ENCODE peak calls at places on chromosomes 4 and X, in four cellular contexts. V is lower leg skin, U is upper lobe of left lung, S is IMR-90. E is an unnamed sample.

GRCh38 chrX:154348114-154348531 is 26.3 kb downstream of the FLNA start:
- DNase-seq in V (no peak), U (no peak), S (no peak), E (no peak)

GRCh38 chr4:174437324-174437723 is 85.0 kb downstream of the HPGD start:
- DNase-seq in V (no peak), U (no peak), S (peak), E (no peak)

GRCh38 chr4:177093964-177094363 is 215.7 kb upstream of the NEIL3 start:
- DNase-seq in V (no peak), U (no peak), S (no peak), E (no peak)

GRCh38 chr4:108383157-108383556 is 214.4 kb upstream of the LEF1 start:
- DNase-seq in V (no peak), U (no peak), S (no peak), E (no peak)

GRCh38 chr4:13413719-13414437 is 70.3 kb downstream of the RAB28 start:
- DNase-seq in V (no peak), U (no peak), S (no peak), E (no peak)

GRCh38 chr4:48905363-48906015 is 1.1 kb downstream of the OCIAD2 start:
- DNase-seq in V (no peak), U (peak), S (peak), E (no peak)

GRCh38 chr4:71266090-71266794 is 72.6 kb upstream of the SLC4A4 start:
- DNase-seq in V (no peak), U (no peak), S (peak), E (no peak)

GRCh38 chrX:115553171-115553570 is 7.8 kb upstream of the PLS3 start:
- DNase-seq in V (no peak), U (no peak), S (no peak), E (no peak)

GRCh38 chr4:139599594-139600374 is 43.8 kb upstream of the SETD7 start:
- DNase-seq in V (no peak), U (no peak), S (peak), E (no peak)

GRCh38 chrX:111869639-111870034 is 6.3 kb upstream of the TRPC5OS start:
- DNase-seq in V (no peak), U (peak), S (peak), E (no peak)

GRCh38 chrX:94551831-94552230 is 877.8 kb downstream of the FAM133A start:
- DNase-seq in V (no peak), U (no peak), S (no peak), E (no peak)

GRCh38 chr4:152780267-152780811 is 585 bp downstream of the ARFIP1 start:
- DNase-seq in V (peak), U (no peak), S (peak), E (no peak)

GRCh38 chrX:110428144-110428543 is 69.5 kb downstream of the RTL9 start:
- DNase-seq in V (no peak), U (no peak), S (no peak), E (no peak)

GRCh38 chr4:24160358-24160757 is 270.5 kb upstream of the PPARGC1A start:
- DNase-seq in V (no peak), U (no peak), S (no peak), E (no peak)

GRCh38 chrX:115491766-115492165 is 69.2 kb upstream of the PLS3 start:
- DNase-seq in V (no peak), U (no peak), S (peak), E (no peak)

GRCh38 chrX:10622197-10622596 is 1.8 kb upstream of the MID1 start:
- DNase-seq in V (no peak), U (no peak), S (peak), E (no peak)

GRCh38 chrX:47802589-47802988 is 34.1 kb upstream of the ZNF81 start:
- DNase-seq in V (no peak), U (no peak), S (peak), E (no peak)

GRCh38 chr4:94390804-94391410 is 48.3 kb upstream of the HPGDS start:
- DNase-seq in V (no peak), U (no peak), S (peak), E (no peak)

DNA sequence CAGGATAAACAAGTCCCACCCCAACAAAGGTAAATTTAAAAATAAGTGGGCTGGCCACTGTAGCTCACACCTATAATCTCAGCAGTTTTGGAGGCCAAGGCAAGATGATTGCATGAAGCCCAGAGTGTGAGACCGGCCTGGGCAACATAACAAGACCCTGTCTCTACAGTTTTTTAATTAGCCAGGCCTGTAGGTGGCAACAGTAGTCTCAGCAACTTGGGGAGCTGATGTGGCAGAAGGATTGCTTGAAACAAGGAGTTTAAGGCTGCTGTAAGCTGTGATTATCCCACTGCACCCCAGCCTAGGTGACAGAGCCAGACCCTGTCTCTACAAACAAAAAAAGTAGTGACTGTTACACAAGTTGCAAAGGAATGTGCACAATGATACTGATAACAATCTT is 74.6 kb upstream of the FAAH2 start:
- DNase-seq in V (no peak), U (no peak), S (no peak), E (no peak)
- TF ChIP-seq CTCF in V (no peak), U (no peak), S (no peak), E (no peak)

DNA sequence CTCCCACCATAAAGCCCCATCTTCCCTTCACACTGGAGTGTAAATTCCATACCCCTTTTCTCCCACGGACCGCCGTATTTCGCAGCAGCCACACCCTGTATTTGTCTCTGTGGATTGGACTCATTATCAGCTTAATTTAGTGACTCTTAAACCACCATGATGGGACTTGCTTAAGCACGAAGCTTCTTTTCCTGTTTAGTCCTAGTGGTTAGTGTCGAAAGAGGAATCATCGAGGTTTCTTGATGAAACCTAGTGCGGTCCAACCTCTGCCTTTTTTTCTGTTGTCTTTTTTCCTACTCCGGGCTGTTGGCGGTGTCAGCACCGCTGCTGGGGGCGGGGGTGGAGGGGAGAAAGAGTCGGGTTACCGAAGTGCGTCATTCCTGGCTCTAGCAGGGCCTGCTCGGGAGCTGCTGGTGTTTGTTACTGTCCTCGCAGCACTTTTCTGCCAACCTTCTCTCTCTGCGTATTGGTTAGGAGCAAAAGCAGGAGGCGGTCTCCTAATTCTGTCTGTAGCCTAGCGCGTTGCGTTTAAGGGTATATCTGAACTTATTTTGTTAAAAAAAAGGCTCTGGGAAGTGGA is 1.4 kb downstream of the STAG2 start:
- DNase-seq in V (peak), U (peak), S (peak), E (no peak)
- TF ChIP-seq POLR2A in V (no peak), U (peak), S (peak), E (no peak)

DNA sequence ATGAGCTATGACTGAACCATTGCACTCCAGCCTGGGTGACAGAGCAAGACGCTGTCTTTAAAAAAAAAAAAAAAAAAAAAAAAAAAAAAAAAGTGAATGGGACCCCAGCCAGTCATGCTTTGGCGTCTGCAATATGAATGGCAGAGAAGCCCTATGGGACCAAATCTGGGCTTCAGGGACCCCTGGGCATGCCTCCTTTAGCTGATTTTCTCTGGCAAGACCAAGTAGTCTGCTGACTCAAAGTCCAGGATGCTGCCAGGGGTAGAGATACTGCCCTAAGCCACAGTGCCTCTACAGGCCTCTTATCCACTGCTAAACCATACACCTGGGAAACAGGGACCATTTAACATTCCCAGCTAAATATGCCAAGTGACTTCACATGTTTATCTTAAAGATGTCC is 6.0 kb downstream of the RPS4X start:
- DNase-seq in V (no peak), U (no peak), S (no peak), E (no peak)
- TF ChIP-seq CTCF in V (no peak), U (no peak), S (no peak), E (no peak)

GRCh38 chr4:39181905-39182638 is at the start of gene WDR19:
- DNase-seq in V (peak), U (peak), S (peak), E (peak)
- TF ChIP-seq POLR2A in V (no peak), U (no peak), S (no peak), E (peak)

DNA sequence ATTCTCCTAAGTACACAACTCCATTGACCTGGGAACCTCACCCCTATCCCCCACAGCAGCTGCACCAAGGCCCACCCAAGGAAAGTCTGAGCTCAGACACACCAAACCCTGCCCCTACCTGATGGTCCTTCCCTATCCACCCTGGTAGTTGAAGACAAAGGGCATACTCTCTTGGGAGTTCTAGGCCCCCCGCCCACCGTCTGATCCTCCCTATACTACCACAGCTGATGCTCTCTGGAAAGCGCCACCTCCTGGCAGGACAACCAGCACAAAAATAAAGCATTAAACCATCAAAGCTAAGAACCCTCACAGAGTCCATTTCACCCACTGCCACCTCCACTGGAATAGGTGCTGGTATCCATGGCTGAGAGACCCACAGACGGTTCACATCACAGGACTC is 83.6 kb downstream of the ANAPC10 start:
- DNase-seq in V (no peak), U (no peak), S (no peak), E (no peak)
- TF ChIP-seq CTCF in V (no peak), U (no peak), S (no peak), E (no peak)

E was measured in vagina.